ENCODE peak calls at places on chromosomes 1 and 21, in seven cellular contexts. R, H, J, F, X, C and M are unnamed samples. For H3K4me1 and H3K9me3, the result is how much of the 10 kb centered on the place peaks cover.

GRCh38 chr1:169363046-169363756 is 4.4 kb downstream of the NME7 start:
- DNase-seq in F (no peak), R (no peak), X (no peak), C (peak), J (peak), H (no peak), M (peak)

GRCh38 chr1:50271968-50272578 is 151.2 kb downstream of the DMRTA2 start:
- DNase-seq in J (peak), F (no peak), X (no peak), R (no peak), C (no peak), H (peak), M (no peak)

GRCh38 chr1:241610056-241610815 is 29.9 kb downstream of the CHML start:
- DNase-seq in J (peak), C (peak), R (no peak), F (no peak), X (no peak), H (no peak), M (no peak)

GRCh38 chr1:210527091-210527490 is 198.4 kb downstream of the HHAT start:
- DNase-seq in J (no peak), R (no peak), F (no peak), C (peak), H (no peak), X (no peak), M (no peak)

GRCh38 chr1:36217667-36218066 is 6.6 kb upstream of the THRAP3 start:
- DNase-seq in X (no peak), R (no peak), F (no peak), C (peak), H (no peak), J (peak), M (no peak)

GRCh38 chr1:235108876-235109275 is 19.8 kb downstream of the TOMM20 start:
- DNase-seq in R (no peak), H (no peak), X (no peak), C (no peak), J (no peak), F (no peak), M (no peak)

GRCh38 chr1:229843627-229844238 is 217.7 kb downstream of the URB2 start:
- DNase-seq in X (peak), R (no peak), J (peak), C (peak), F (peak), H (peak), M (no peak)

GRCh38 chr1:164771001-164771550 is 212.1 kb downstream of the PBX1 start:
- DNase-seq in X (no peak), R (no peak), C (peak), H (no peak), F (no peak), J (no peak), M (no peak)

GRCh38 chr1:168774241-168774640 is 45.2 kb upstream of the DPT start:
- DNase-seq in H (peak), J (peak), F (peak), X (peak), C (peak), R (no peak), M (no peak)

GRCh38 chr1:63967901-63968300 is 194.1 kb downstream of the ROR1 start:
- DNase-seq in H (no peak), F (no peak), R (no peak), X (no peak), J (no peak), C (no peak), M (no peak)

GRCh38 chr1:210937846-210938245 is 196.1 kb downstream of the KCNH1 start:
- DNase-seq in X (no peak), H (no peak), F (no peak), J (no peak), C (peak), R (no peak), M (no peak)

GRCh38 chr1:71834570-71835441 is 447.5 kb downstream of the NEGR1 start:
- DNase-seq in R (no peak), F (peak), H (peak), C (no peak), J (no peak), X (peak), M (no peak)

GRCh38 chr1:116131866-116132605 is 20.8 kb downstream of the MAB21L3 start:
- DNase-seq in F (no peak), H (no peak), C (no peak), X (no peak), J (no peak), R (no peak), M (no peak)

GRCh38 chr1:25806418-25806817 is 6.4 kb downstream of the SELENON start:
- DNase-seq in J (peak), R (no peak), F (no peak), C (peak), H (peak), X (no peak), M (peak)

GRCh38 chr21:28160378-28160777 is 832.3 kb downstream of the LTN1 start:
- DNase-seq in C (no peak), H (no peak), J (peak), X (no peak), F (peak), R (no peak), M (no peak)

GRCh38 chr1:33548319-33548718 is 75.9 kb downstream of the ZSCAN20 start:
- DNase-seq in R (peak), H (no peak), X (no peak), J (no peak), C (no peak), F (no peak), M (no peak)

GRCh38 chr1:63261736-63262142 is 60.6 kb upstream of the FOXD3 start:
- DNase-seq in X (no peak), R (peak), J (peak), H (no peak), F (no peak), C (no peak), M (no peak)

GRCh38 chr21:39633770-39634181 is 21.0 kb downstream of the B3GALT5 start:
- DNase-seq in F (no peak), X (no peak), R (peak), H (no peak), J (no peak), C (peak), M (no peak)

GRCh38 chr21:39631842-39632577 is 19.3 kb downstream of the B3GALT5 start:
- DNase-seq in H (no peak), R (peak), X (no peak), J (no peak), F (no peak), C (no peak), M (no peak)

GRCh38 chr21:39630827-39631226 is 18.1 kb downstream of the B3GALT5 start:
- DNase-seq in R (no peak), C (peak), F (no peak), X (no peak), J (no peak), H (no peak), M (no peak)

GRCh38 chr21:39634507-39634906 is 21.8 kb downstream of the B3GALT5 start:
- DNase-seq in J (no peak), H (no peak), R (peak), X (no peak), F (no peak), C (no peak), M (no peak)

GRCh38 chr21:39633043-39633442 is 20.3 kb downstream of the B3GALT5 start:
- DNase-seq in J (no peak), H (no peak), F (no peak), R (peak), C (peak), X (no peak), M (no peak)
- H3K4me1 ChIP-seq in J (under half), H (under half), F (under half), R (under half), C (under half), X (under half), M (under half)

DNA sequence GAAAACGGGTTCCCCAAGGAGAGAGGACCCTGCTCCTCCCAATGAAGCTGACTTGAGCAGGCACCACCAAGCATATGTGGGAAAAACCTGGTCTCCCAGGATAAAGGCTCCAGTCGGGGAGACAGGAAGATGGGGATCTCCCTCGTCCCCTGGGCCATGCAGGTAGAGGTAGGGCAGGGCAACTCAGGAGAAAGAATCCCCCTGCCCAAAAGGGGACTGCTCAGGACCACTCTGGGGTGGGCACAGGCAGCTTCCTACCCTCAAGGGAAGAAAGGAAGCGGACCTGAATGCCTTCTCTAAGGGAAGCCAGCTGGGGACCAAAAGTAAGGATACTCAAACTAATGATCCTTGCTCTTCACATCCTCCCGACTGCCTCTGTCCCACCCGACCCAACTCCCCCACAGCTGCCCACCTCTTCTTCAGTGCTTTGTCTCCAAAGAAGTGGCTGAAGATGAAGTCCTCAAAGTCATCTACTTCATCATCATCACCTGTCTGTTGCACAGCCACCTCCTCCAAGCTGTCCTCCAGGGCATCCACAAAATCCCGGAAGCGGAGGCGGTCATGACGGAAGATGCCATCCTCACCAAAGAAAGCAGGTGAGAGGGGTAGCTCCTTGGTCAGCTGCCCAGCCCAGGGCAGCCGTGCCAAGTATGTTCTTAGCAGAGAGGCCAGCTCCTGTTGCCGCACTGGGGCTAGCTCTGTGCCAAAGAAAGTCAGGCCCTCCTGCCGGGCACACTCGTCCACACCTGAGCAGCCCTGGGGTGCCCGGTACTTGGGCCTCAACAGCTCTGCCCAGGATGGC is 8.8 kb upstream of the PMVK start:
- DNase-seq in H (no peak), R (no peak), X (no peak), F (no peak), J (no peak), C (no peak), M (no peak)
- H3K27ac ChIP-seq in H (peak), R (no peak), X (no peak), F (no peak), J (peak), C (no peak), M (peak)

GRCh38 chr21:45588861-45589491 is 46.7 kb upstream of the SLC19A1 start:
- DNase-seq in R (no peak), C (no peak), J (no peak), H (no peak), X (no peak), F (no peak), M (no peak)
- H3K9me3 ChIP-seq in R (under half), C (under half), J (under half), H (under half), X (under half), F (under half), M (under half)

GRCh38 chr1:161505892-161506173 is 576 bp downstream of the FCGR2A start:
- DNase-seq in J (no peak), H (no peak), F (no peak), C (no peak), R (no peak), X (no peak), M (no peak)
- H3K4me1 ChIP-seq in J (under half), H (under half), F (under half), C (under half), R (under half), X (under half), M (under half)

GRCh38 chr1:182029379-182030331 is 31.9 kb downstream of the ZNF648 start:
- DNase-seq in F (peak), R (peak), X (peak), C (peak), H (peak), J (peak), M (peak)

GRCh38 chr1:182032251-182032650 is 29.3 kb downstream of the ZNF648 start:
- DNase-seq in H (no peak), J (no peak), F (no peak), C (no peak), X (no peak), R (no peak), M (no peak)

GRCh38 chr1:182029002-182029378 is 32.5 kb downstream of the ZNF648 start:
- DNase-seq in R (no peak), J (no peak), C (peak), H (no peak), X (no peak), F (no peak), M (no peak)
- H3K27ac ChIP-seq in R (peak), J (peak), C (no peak), H (peak), X (peak), F (peak), M (peak)

DNA sequence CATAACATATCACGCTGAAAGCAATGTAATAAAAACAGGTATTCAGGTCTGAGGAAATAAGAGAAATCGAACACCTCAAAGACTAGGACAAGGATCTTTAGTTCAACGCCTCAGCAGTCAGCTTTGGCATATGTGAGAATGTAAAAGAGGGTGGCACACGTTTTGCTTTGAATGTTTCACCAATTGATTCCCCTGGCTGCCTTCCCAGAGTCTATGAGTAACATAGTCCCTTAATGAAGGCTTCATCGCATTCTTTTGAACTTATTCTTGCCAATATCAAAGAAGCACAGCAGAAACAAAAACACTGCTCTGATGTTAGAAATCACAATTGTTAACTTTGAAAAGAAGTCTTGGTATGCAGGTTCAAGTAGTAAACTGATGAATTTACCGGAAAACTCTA is 764.8 kb downstream of the ADGRL2 start:
- DNase-seq in X (no peak), H (no peak), J (peak), R (no peak), F (no peak), C (peak), M (no peak)
- H3K9me3 ChIP-seq in X (under half), H (under half), J (under half), R (under half), F (under half), C (under half), M (under half)